ENCODE peak calls at places on chromosomes 11 and 22, in five cellular contexts. Z is CD8-positive, alpha-beta T cell; N is GF-D8; Y is AG10803; H is posterior cingulate gyrus. X is an unnamed sample.

GRCh38 chr11:73971175-73971719 is 11.4 kb downstream of the UCP2 start:
- DNase-seq in Z (no peak), N (no peak), Y (no peak), H (no peak), X (no peak)

GRCh38 chr22:20249797-20250354 is 18.2 kb downstream of the RTN4R start:
- DNase-seq in Z (no peak), N (no peak), Y (peak; percentile 50), H (peak; percentile 63), X (no peak)

GRCh38 chr11:12377824-12378593 is 638 bp downstream of the PARVA start:
- DNase-seq in Z (no peak), N (no peak), Y (peak; percentile 87), H (no peak), X (no peak)

GRCh38 chr11:36333897-36334296 is 37.8 kb downstream of the PRR5L start:
- DNase-seq in Z (no peak), N (no peak), Y (peak; percentile 66), H (no peak), X (no peak)

GRCh38 chr22:37260939-37261338 is 16.9 kb upstream of the RAC2 start:
- DNase-seq in Z (peak; percentile 44), N (no peak), Y (peak; percentile 49), H (peak; percentile 38), X (no peak)

GRCh38 chr11:116180806-116181600 is 591.8 kb downstream of the BUD13 start:
- DNase-seq in Z (no peak), N (no peak), Y (no peak), H (no peak), X (no peak)

GRCh38 chr11:57426439-57426753 is 525 bp downstream of the SLC43A3 start:
- DNase-seq in Z (no peak), N (no peak), Y (no peak), H (no peak), X (no peak)

GRCh38 chr11:19091366-19091765 is 25.6 kb upstream of the ZDHHC13 start:
- DNase-seq in Z (no peak), N (no peak), Y (peak; percentile 12), H (no peak), X (no peak)

GRCh38 chr11:63592975-63593395 is 21.2 kb downstream of the PLAAT3 start:
- DNase-seq in Z (no peak), N (no peak), Y (no peak), H (peak; percentile 52), X (no peak)

GRCh38 chr22:31090217-31091085 is 9.3 kb downstream of the SMTN start:
- DNase-seq in Z (no peak), N (no peak), Y (no peak), H (no peak), X (no peak)

GRCh38 chr11:23903044-23903704 is 593.7 kb upstream of the LUZP2 start:
- DNase-seq in Z (no peak), N (no peak), Y (peak; percentile 80), H (no peak), X (no peak)

GRCh38 chr11:7512525-7513209 is 1.1 kb upstream of the PPFIBP2 start:
- DNase-seq in Z (peak; percentile 5), N (no peak), Y (peak; percentile 73), H (peak; percentile 44), X (peak; percentile 36)

GRCh38 chr11:33290319-33290718 is 33.1 kb downstream of the HIPK3 start:
- DNase-seq in Z (no peak), N (no peak), Y (no peak), H (no peak), X (no peak)

GRCh38 chr22:20206709-20207215 is 55.9 kb upstream of the CCDC188 start:
- DNase-seq in Z (no peak), N (no peak), Y (peak; percentile 27), H (no peak), X (no peak)